ENCODE peak calls at places on chromosome 6, in seven cellular contexts. Z is stimulated activated CD8-positive, alpha-beta memory T cell treated with anti-CD3 and anti-CD28 coated beads, Interleukin-15, amount 100 ng/mL, for 1 hour; C is NCI-H748 treated with DMSO at 0.1 percent for 48 hours; F is NCI-H1092; I is hippocampal formation; O is M059J; M is activated naive CD8-positive, alpha-beta T cell treated with anti-CD3 and anti-CD28 coated beads, Interleukin-2, amount 10 ng/mL, durations not matched to agents 7 days and 5 days. W is an unnamed sample.

GRCh38 chr6:37479266-37479854 is 20.3 kb downstream of the CCDC167 start:
- DNase-seq in O (no peak), Z (no peak), C (no peak), I (no peak), M (no peak), F (no peak), W (no peak)

GRCh38 chr6:130178692-130179091 is 44.1 kb downstream of the SAMD3 start:
- DNase-seq in Z (no peak), I (no peak), C (no peak), M (no peak), O (peak), F (no peak), W (peak)

GRCh38 chr6:158795516-158795915 is 23.7 kb downstream of the EZR start:
- DNase-seq in M (no peak), F (no peak), O (no peak), C (no peak), Z (no peak), I (no peak), W (peak)

GRCh38 chr6:69771158-69771906 is 25.5 kb downstream of the LMBRD1 start:
- DNase-seq in M (no peak), F (no peak), O (no peak), C (no peak), Z (no peak), I (no peak), W (no peak)

GRCh38 chr6:22152871-22153270 is 144.0 kb downstream of the PRL start:
- DNase-seq in I (no peak), Z (no peak), F (no peak), O (no peak), C (peak), M (no peak), W (no peak)

GRCh38 chr6:143607959-143608358 is 69.8 kb upstream of the PHACTR2 start:
- DNase-seq in F (no peak), O (peak), C (no peak), I (no peak), M (no peak), Z (no peak), W (no peak)

GRCh38 chr6:2763876-2764540 is 1.2 kb upstream of the WRNIP1 start:
- DNase-seq in F (no peak), O (no peak), Z (no peak), I (no peak), M (no peak), C (no peak), W (no peak)

GRCh38 chr6:51384736-51385135 is 566.1 kb downstream of the TFAP2B start:
- DNase-seq in F (no peak), O (no peak), I (no peak), M (no peak), Z (no peak), C (no peak), W (no peak)

GRCh38 chr6:135291288-135292116 is 110.4 kb downstream of the MYB start:
- DNase-seq in F (no peak), Z (no peak), O (peak), M (no peak), I (no peak), C (no peak), W (peak)

GRCh38 chr6:111990214-111990613 is 63.7 kb upstream of the CCN6 start:
- DNase-seq in F (no peak), Z (no peak), C (no peak), I (no peak), O (no peak), M (no peak), W (no peak)

GRCh38 chr6:108616544-108616943 is 55.8 kb downstream of the FOXO3 start:
- DNase-seq in I (no peak), Z (no peak), O (no peak), F (no peak), M (no peak), C (no peak), W (no peak)

GRCh38 chr6:168956884-168957730 is 296.5 kb downstream of the THBS2 start:
- DNase-seq in F (peak), I (peak), M (peak), O (peak), C (peak), Z (no peak), W (peak)

GRCh38 chr6:14273196-14273595 is 155.6 kb downstream of the CD83 start:
- DNase-seq in O (no peak), F (no peak), I (no peak), Z (no peak), C (no peak), M (no peak), W (no peak)

GRCh38 chr6:32216998-32217397 is 6.9 kb downstream of the NOTCH4 start:
- DNase-seq in Z (no peak), M (no peak), I (no peak), F (no peak), O (no peak), C (no peak), W (no peak)

GRCh38 chr6:155493694-155494143 is 38.1 kb upstream of the NOX3 start:
- DNase-seq in Z (no peak), O (peak), M (no peak), F (no peak), I (no peak), C (no peak), W (peak)

GRCh38 chr6:548517-548916 is 108.4 kb downstream of the HUS1B start:
- DNase-seq in C (no peak), O (no peak), F (no peak), M (no peak), Z (no peak), I (no peak), W (no peak)

GRCh38 chr6:36129889-36130671 is at the start of gene MAPK13:
- DNase-seq in O (peak), C (peak), F (no peak), Z (no peak), I (no peak), M (peak), W (peak)

GRCh38 chr6:50141100-50141499 is 91.4 kb upstream of the DEFB112 start:
- DNase-seq in F (no peak), Z (no peak), M (no peak), O (no peak), I (no peak), C (no peak), W (no peak)